ENCODE peak calls at places on chromosomes 7 and 10, in seven cellular contexts. L is choroid plexus epithelial cell; X is aorta; E is ascending aorta; S is KG1; M is activated naive CD4-positive, alpha-beta T cell treated with anti-CD3 and anti-CD28 coated beads, Interleukin-2, amount 10 ng/mL, durations not matched to agents 7 days and 5 days; H is memory B cell. Z is an unnamed sample.

GRCh38 chr10:28587970-28588290 is 55.0 kb downstream of the WAC start:
- DNase-seq in L (peak), S (no peak), E (no peak), X (no peak), M (no peak), H (no peak), Z (peak)

GRCh38 chr10:61463035-61463909 is 10.1 kb upstream of the TMEM26 start:
- DNase-seq in M (no peak), S (no peak), E (no peak), L (peak), H (no peak), X (no peak), Z (no peak)

GRCh38 chr7:10803720-10804119 is 170.0 kb upstream of the PHF14 start:
- DNase-seq in S (no peak), H (no peak), E (no peak), X (no peak), M (no peak), L (no peak), Z (no peak)

GRCh38 chr10:133034092-133034491 is 53.6 kb upstream of the ADGRA1 start:
- DNase-seq in H (no peak), S (no peak), L (no peak), E (no peak), M (no peak), X (no peak), Z (no peak)

GRCh38 chr7:80833289-80834104 is 85.4 kb downstream of the SEMA3C start:
- DNase-seq in X (no peak), M (no peak), E (no peak), S (no peak), L (peak), H (no peak), Z (no peak)

GRCh38 chr10:69220041-69220451 is at the start of gene HKDC1:
- DNase-seq in M (no peak), X (no peak), H (no peak), S (no peak), L (no peak), E (no peak), Z (no peak)

GRCh38 chr10:30736685-30737232 is 107.2 kb upstream of the LYZL2 start:
- DNase-seq in L (peak), E (peak), M (no peak), H (no peak), S (peak), X (peak), Z (peak)

GRCh38 chr10:24866615-24867583 is 85.5 kb downstream of the PRTFDC1 start:
- DNase-seq in H (no peak), M (no peak), S (no peak), X (peak), L (peak), E (no peak), Z (peak)

GRCh38 chr10:9140373-9140772 is 1085.9 kb downstream of the GATA3 start:
- DNase-seq in X (no peak), H (no peak), E (no peak), L (no peak), M (no peak), S (no peak), Z (peak)

GRCh38 chr10:79105164-79105739 is 36.5 kb downstream of the ZMIZ1 start:
- DNase-seq in M (no peak), E (no peak), S (no peak), X (no peak), H (no peak), L (no peak), Z (no peak)

GRCh38 chr7:151518105-151518780 is 1.5 kb downstream of the RHEB start:
- DNase-seq in M (peak), S (no peak), X (no peak), L (peak), E (peak), H (peak), Z (no peak)

GRCh38 chr7:66267249-66267648 is 62.1 kb downstream of the TPST1 start:
- DNase-seq in H (no peak), S (no peak), X (no peak), M (no peak), L (peak), E (peak), Z (no peak)

GRCh38 chr10:132588301-132589013 is 50.9 kb downstream of the INPP5A start:
- DNase-seq in H (peak), E (peak), X (peak), S (peak), L (peak), M (peak), Z (no peak)

GRCh38 chr7:95777266-95777665 is 4.9 kb downstream of the DYNC1I1 start:
- DNase-seq in L (no peak), E (no peak), H (no peak), S (no peak), M (no peak), X (no peak), Z (no peak)

GRCh38 chr10:13904053-13904452 is 317.3 kb downstream of the PRPF18 start:
- DNase-seq in L (no peak), X (no peak), S (no peak), M (no peak), E (no peak), H (no peak), Z (no peak)

GRCh38 chr10:69468771-69469129 is 17.5 kb downstream of the TSPAN15 start:
- DNase-seq in X (no peak), S (no peak), L (no peak), M (no peak), H (no peak), E (no peak), Z (no peak)

GRCh38 chr7:129218514-129219036 is 6.3 kb upstream of the AHCYL2 start:
- DNase-seq in X (peak), M (peak), E (peak), H (peak), S (peak), L (peak), Z (peak)

GRCh38 chr10:772227-772637 is 82.8 kb upstream of the DIP2C start:
- DNase-seq in E (no peak), S (no peak), H (no peak), X (peak), M (no peak), L (no peak), Z (no peak)

GRCh38 chr10:31754803-31755624 is 173.6 kb downstream of the ARHGAP12 start:
- DNase-seq in S (no peak), H (no peak), L (peak), M (no peak), E (no peak), X (no peak), Z (no peak)

GRCh38 chr10:60093317-60093716 is 187.0 kb upstream of the CCDC6 start:
- DNase-seq in H (no peak), X (no peak), S (no peak), E (no peak), M (no peak), L (no peak), Z (no peak)

GRCh38 chr10:104299031-104299904 is 30.3 kb downstream of the GSTO2 start:
- DNase-seq in M (no peak), H (no peak), S (no peak), E (peak), X (no peak), L (peak), Z (no peak)

GRCh38 chr7:121153411-121153810 is 164.9 kb downstream of the CPED1 start:
- DNase-seq in S (no peak), H (no peak), X (no peak), L (no peak), E (no peak), M (no peak), Z (no peak)

GRCh38 chr7:69762821-69763352 is 164.6 kb downstream of the AUTS2 start:
- DNase-seq in S (no peak), H (no peak), X (no peak), E (no peak), L (no peak), M (no peak), Z (no peak)

GRCh38 chr7:34320926-34321609 is 336.9 kb upstream of the NPSR1 start:
- DNase-seq in H (peak), L (peak), M (peak), E (peak), S (no peak), X (peak), Z (peak)

GRCh38 chr7:91565499-91566331 is 301.5 kb downstream of the FZD1 start:
- DNase-seq in L (no peak), E (no peak), X (no peak), H (no peak), M (no peak), S (no peak), Z (no peak)